ENCODE peak calls at places on chromosome 22, in eight cellular contexts. One of them, this sample, is unnamed. For H3K4me1, the result is how much of the 10 kb centered on the place peaks cover.

GRCh38 chr22:27800250-27801131 is 1.1 kb downstream of the MN1 start:
- DNase-seq in hepatocyte: no peak
- DNase-seq in H9: no peak
- DNase-seq in A673: peak
- DNase-seq in adrenal gland: no peak
- DNase-seq in thyroid gland: no peak
- DNase-seq in HCT116: no peak
- DNase-seq in uterus: peak
- DNase-seq in this sample: no peak

GRCh38 chr22:20437253-20438065 is at the start of gene SCARF2:
- DNase-seq in thyroid gland: peak
- DNase-seq in hepatocyte: peak
- DNase-seq in A673: no peak
- DNase-seq in H9: peak
- DNase-seq in adrenal gland: no peak
- DNase-seq in HCT116: no peak
- DNase-seq in uterus: peak
- DNase-seq in this sample: peak

GRCh38 chr22:37618072-37618656 is 9.5 kb downstream of the GGA1 start:
- DNase-seq in A673: no peak
- DNase-seq in H9: no peak
- DNase-seq in thyroid gland: no peak
- DNase-seq in hepatocyte: no peak
- DNase-seq in uterus: no peak
- DNase-seq in HCT116: no peak
- DNase-seq in adrenal gland: no peak
- DNase-seq in this sample: no peak

GRCh38 chr22:38353142-38353629 is 36.0 kb upstream of the CSNK1E start:
- DNase-seq in thyroid gland: peak
- DNase-seq in A673: peak
- DNase-seq in HCT116: peak
- DNase-seq in hepatocyte: peak
- DNase-seq in uterus: peak
- DNase-seq in adrenal gland: peak
- DNase-seq in H9: peak
- DNase-seq in this sample: peak

GRCh38 chr22:19115628-19116027 is 6.6 kb downstream of the DGCR2 start:
- DNase-seq in H9: no peak
- DNase-seq in A673: no peak
- DNase-seq in adrenal gland: no peak
- DNase-seq in uterus: no peak
- DNase-seq in HCT116: no peak
- DNase-seq in hepatocyte: peak
- DNase-seq in thyroid gland: no peak
- DNase-seq in this sample: peak

GRCh38 chr22:48531108-48531507 is 1296.6 kb downstream of the BRD1 start:
- DNase-seq in adrenal gland: no peak
- DNase-seq in hepatocyte: no peak
- DNase-seq in HCT116: no peak
- DNase-seq in A673: no peak
- DNase-seq in uterus: no peak
- DNase-seq in thyroid gland: no peak
- DNase-seq in H9: no peak
- DNase-seq in this sample: no peak

GRCh38 chr22:21025266-21025665 is 7.1 kb downstream of the SLC7A4 start:
- DNase-seq in thyroid gland: no peak
- DNase-seq in A673: no peak
- DNase-seq in HCT116: no peak
- DNase-seq in hepatocyte: no peak
- DNase-seq in uterus: no peak
- DNase-seq in H9: no peak
- DNase-seq in adrenal gland: no peak
- DNase-seq in this sample: no peak

GRCh38 chr22:44100411-44100810 is 76.3 kb downstream of the PARVB start:
- DNase-seq in hepatocyte: no peak
- DNase-seq in adrenal gland: no peak
- DNase-seq in thyroid gland: no peak
- DNase-seq in A673: no peak
- DNase-seq in HCT116: no peak
- DNase-seq in uterus: no peak
- DNase-seq in H9: no peak
- DNase-seq in this sample: no peak

GRCh38 chr22:39518124-39518786 is 2.1 kb upstream of the ATF4 start:
- DNase-seq in uterus: no peak
- DNase-seq in H9: no peak
- DNase-seq in A673: no peak
- DNase-seq in adrenal gland: no peak
- DNase-seq in hepatocyte: no peak
- DNase-seq in thyroid gland: no peak
- DNase-seq in HCT116: no peak
- DNase-seq in this sample: peak

GRCh38 chr22:39520054-39520873 is at the start of gene ATF4:
- DNase-seq in HCT116: peak
- DNase-seq in thyroid gland: peak
- DNase-seq in H9: peak
- DNase-seq in hepatocyte: peak
- DNase-seq in A673: peak
- DNase-seq in uterus: peak
- DNase-seq in adrenal gland: peak
- DNase-seq in this sample: peak

GRCh38 chr22:39520874-39521857 is 804 bp downstream of the ATF4 start:
- DNase-seq in adrenal gland: peak
- DNase-seq in thyroid gland: peak
- DNase-seq in H9: no peak
- DNase-seq in uterus: peak
- DNase-seq in hepatocyte: peak
- DNase-seq in HCT116: no peak
- DNase-seq in A673: peak
- DNase-seq in this sample: peak

GRCh38 chr22:39518996-39519680 is 1.2 kb upstream of the ATF4 start:
- DNase-seq in HCT116: no peak
- DNase-seq in H9: no peak
- DNase-seq in thyroid gland: no peak
- DNase-seq in uterus: no peak
- DNase-seq in hepatocyte: peak
- DNase-seq in adrenal gland: no peak
- DNase-seq in A673: peak
- DNase-seq in this sample: peak

DNA sequence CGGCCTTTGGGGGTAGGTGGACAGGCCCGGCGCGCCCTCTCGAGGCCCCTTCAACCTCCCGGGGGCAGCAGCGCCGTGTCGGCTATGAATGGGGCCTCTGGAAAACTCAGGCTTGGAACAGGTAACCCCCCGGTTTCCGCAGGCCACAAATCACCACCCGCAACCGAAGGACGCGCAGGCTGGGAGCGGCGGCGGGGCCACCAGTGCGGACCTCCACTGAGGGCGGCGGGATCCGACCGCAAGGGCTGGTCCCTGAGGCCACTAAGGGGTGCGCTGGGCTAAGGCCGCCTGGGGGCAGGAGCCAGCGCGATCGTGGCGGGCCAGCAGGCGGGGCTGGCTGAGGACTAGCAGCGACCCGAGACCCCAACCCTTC is 695 bp upstream of the ATF4 start:
- DNase-seq in HCT116: no peak
- DNase-seq in A673: no peak
- DNase-seq in H9: peak
- DNase-seq in hepatocyte: peak
- DNase-seq in thyroid gland: peak
- DNase-seq in uterus: peak
- DNase-seq in adrenal gland: peak
- DNase-seq in this sample: peak
- TF ChIP-seq CTCF in HCT116: no peak
- TF ChIP-seq CTCF in A673: peak
- TF ChIP-seq CTCF in H9: peak
- TF ChIP-seq CTCF in hepatocyte: peak
- TF ChIP-seq CTCF in thyroid gland: peak
- TF ChIP-seq CTCF in uterus: peak
- TF ChIP-seq CTCF in adrenal gland: no peak
- TF ChIP-seq CTCF in this sample: peak

DNA sequence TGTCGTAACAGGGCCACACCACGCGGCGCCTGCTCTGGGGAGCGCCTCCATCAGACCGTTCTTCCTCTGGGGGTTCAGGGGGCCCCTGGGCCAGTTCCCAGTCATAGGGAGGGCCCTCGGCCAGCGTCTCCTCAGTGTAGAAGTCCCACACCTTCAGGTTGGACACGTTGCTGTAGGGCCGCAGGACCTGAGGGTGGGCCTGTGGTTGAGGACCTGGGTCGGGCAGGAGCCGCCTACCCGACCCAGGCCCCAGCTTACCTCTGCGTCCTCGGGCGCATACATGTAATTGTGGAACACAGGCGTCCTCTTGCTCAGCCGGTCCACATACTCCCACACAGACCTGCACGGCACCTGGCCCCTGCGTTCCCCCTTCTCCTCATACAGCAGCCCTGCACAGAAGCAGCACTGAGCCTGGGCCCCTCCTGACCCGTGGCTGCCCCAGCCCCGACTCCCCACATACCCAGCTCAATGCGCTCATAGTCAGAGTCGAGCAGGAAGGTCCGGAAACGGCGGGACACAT is 20.2 kb downstream of the SBF1 start:
- DNase-seq in adrenal gland: no peak
- DNase-seq in H9: no peak
- DNase-seq in A673: no peak
- DNase-seq in HCT116: no peak
- DNase-seq in hepatocyte: no peak
- DNase-seq in thyroid gland: no peak
- DNase-seq in uterus: no peak
- DNase-seq in this sample: no peak
- H3K4me1 ChIP-seq in adrenal gland: under half
- H3K4me1 ChIP-seq in H9: under half
- H3K4me1 ChIP-seq in A673: under half
- H3K4me1 ChIP-seq in HCT116: under half
- H3K4me1 ChIP-seq in hepatocyte: under half
- H3K4me1 ChIP-seq in thyroid gland: under half
- H3K4me1 ChIP-seq in uterus: under half
- H3K4me1 ChIP-seq in this sample: under half

GRCh38 chr22:32080904-32081303 is 37.8 kb downstream of the SLC5A1 start:
- DNase-seq in hepatocyte: peak
- DNase-seq in H9: peak
- DNase-seq in adrenal gland: peak
- DNase-seq in HCT116: peak
- DNase-seq in uterus: no peak
- DNase-seq in thyroid gland: peak
- DNase-seq in A673: peak
- DNase-seq in this sample: peak
- TF ChIP-seq CTCF in hepatocyte: peak
- TF ChIP-seq CTCF in H9: peak
- TF ChIP-seq CTCF in adrenal gland: peak
- TF ChIP-seq CTCF in HCT116: peak
- TF ChIP-seq CTCF in uterus: peak
- TF ChIP-seq CTCF in thyroid gland: peak
- TF ChIP-seq CTCF in A673: peak
- TF ChIP-seq CTCF in this sample: peak

DNA sequence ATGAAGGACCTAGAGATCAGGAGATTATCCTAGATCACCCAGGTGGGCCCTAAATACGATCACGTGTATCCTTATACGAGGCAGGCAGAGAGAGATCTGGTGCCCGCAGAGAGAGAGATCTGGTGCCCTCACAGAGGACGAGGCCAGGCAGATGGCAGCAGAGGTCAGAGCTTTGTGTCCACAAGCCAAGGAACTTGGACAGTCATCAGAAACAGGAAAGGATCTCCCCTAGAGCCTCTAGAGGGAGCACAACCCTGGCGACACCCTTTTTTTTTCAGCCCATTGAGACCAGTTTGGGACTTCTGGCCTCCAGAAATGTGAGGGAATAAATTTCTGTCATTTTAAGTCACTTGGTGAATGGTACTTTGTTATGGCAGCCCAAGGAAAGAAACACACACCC is 25.5 kb upstream of the TIMP3 start:
- DNase-seq in A673: no peak
- DNase-seq in HCT116: no peak
- DNase-seq in adrenal gland: no peak
- DNase-seq in uterus: no peak
- DNase-seq in thyroid gland: no peak
- DNase-seq in hepatocyte: no peak
- DNase-seq in H9: no peak
- DNase-seq in this sample: peak
- H3K4me1 ChIP-seq in A673: under half
- H3K4me1 ChIP-seq in HCT116: under half
- H3K4me1 ChIP-seq in adrenal gland: under half
- H3K4me1 ChIP-seq in uterus: under half
- H3K4me1 ChIP-seq in thyroid gland: under half
- H3K4me1 ChIP-seq in hepatocyte: under half
- H3K4me1 ChIP-seq in H9: under half
- H3K4me1 ChIP-seq in this sample: under half

GRCh38 chr22:31488988-31489617 is 539 bp downstream of the EIF4ENIF1 start:
- DNase-seq in thyroid gland: peak
- DNase-seq in hepatocyte: peak
- DNase-seq in A673: peak
- DNase-seq in adrenal gland: peak
- DNase-seq in uterus: peak
- DNase-seq in H9: peak
- DNase-seq in HCT116: no peak
- DNase-seq in this sample: peak

GRCh38 chr22:31492151-31492550 is 2.5 kb upstream of the EIF4ENIF1 start:
- DNase-seq in H9: no peak
- DNase-seq in A673: no peak
- DNase-seq in uterus: no peak
- DNase-seq in hepatocyte: no peak
- DNase-seq in adrenal gland: no peak
- DNase-seq in thyroid gland: no peak
- DNase-seq in HCT116: no peak
- DNase-seq in this sample: peak

GRCh38 chr22:31489632-31490495 is at the start of gene EIF4ENIF1:
- DNase-seq in thyroid gland: peak
- DNase-seq in adrenal gland: peak
- DNase-seq in hepatocyte: peak
- DNase-seq in HCT116: peak
- DNase-seq in H9: peak
- DNase-seq in uterus: peak
- DNase-seq in A673: peak
- DNase-seq in this sample: peak

GRCh38 chr22:31491218-31491962 is 1.7 kb upstream of the EIF4ENIF1 start:
- DNase-seq in hepatocyte: no peak
- DNase-seq in HCT116: no peak
- DNase-seq in A673: no peak
- DNase-seq in adrenal gland: no peak
- DNase-seq in uterus: no peak
- DNase-seq in H9: peak
- DNase-seq in thyroid gland: no peak
- DNase-seq in this sample: no peak

DNA sequence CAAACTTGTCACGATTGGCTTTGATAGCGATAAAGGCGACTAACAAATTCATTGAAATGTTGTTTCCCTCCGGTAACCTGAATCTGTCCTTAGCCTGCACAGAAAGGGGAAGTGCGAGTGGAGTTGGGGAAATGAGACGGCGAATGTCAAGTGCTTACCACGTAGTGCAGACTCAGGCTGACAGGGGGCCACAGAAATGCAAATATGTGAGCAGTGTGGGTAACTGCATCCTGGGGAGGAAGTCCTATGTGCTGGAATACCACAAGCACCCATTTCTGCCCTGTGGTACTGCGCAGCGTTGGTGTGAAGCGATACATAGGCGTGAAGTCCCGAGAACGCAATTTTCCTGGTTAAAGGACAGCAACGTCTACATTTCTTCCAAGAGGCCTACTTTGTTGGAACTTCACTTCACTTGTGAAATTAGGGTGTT is 869 bp upstream of the EIF4ENIF1 start:
- DNase-seq in uterus: peak
- DNase-seq in adrenal gland: peak
- DNase-seq in hepatocyte: peak
- DNase-seq in HCT116: peak
- DNase-seq in thyroid gland: peak
- DNase-seq in A673: peak
- DNase-seq in H9: peak
- DNase-seq in this sample: peak
- TF ChIP-seq CTCF in uterus: no peak
- TF ChIP-seq CTCF in adrenal gland: no peak
- TF ChIP-seq CTCF in hepatocyte: peak
- TF ChIP-seq CTCF in HCT116: no peak
- TF ChIP-seq CTCF in thyroid gland: no peak
- TF ChIP-seq CTCF in A673: no peak
- TF ChIP-seq CTCF in H9: no peak
- TF ChIP-seq CTCF in this sample: no peak